ENCODE peak calls at places on chromosomes 5 and 9, in five cellular contexts. G is A549, K is HepG2, I is GM12878, B is K562. L is an unnamed sample.

GRCh38 chr5:98599016-98599415 is 174.4 kb upstream of the RGMB start:
- DNase-seq in K (no peak), B (no peak), G (no peak), I (no peak), L (no peak)

GRCh38 chr5:179192891-179193470 is 132.8 kb downstream of the ZNF354C start:
- DNase-seq in K (no peak), I (no peak), B (no peak), G (no peak), L (peak; percentile 8)

GRCh38 chr5:36915653-36916052 is 39.1 kb downstream of the NIPBL start:
- DNase-seq in K (no peak), G (no peak), B (no peak), I (no peak), L (no peak)

GRCh38 chr5:33850100-33850594 is 41.6 kb downstream of the ADAMTS12 start:
- DNase-seq in B (peak; percentile 25), I (peak; percentile 99), K (peak; percentile 3), G (no peak), L (no peak)

GRCh38 chr9:26361010-26361409 is 531.6 kb downstream of the CAAP1 start:
- DNase-seq in I (no peak), K (no peak), B (no peak), G (no peak), L (no peak)

GRCh38 chr5:93461751-93462150 is 119.3 kb downstream of the NR2F1-AS1 start:
- DNase-seq in G (no peak), I (no peak), K (no peak), B (no peak), L (no peak)

GRCh38 chr5:146828385-146828784 is 50.2 kb downstream of the PPP2R2B start:
- DNase-seq in B (no peak), K (no peak), G (no peak), I (no peak), L (no peak)

GRCh38 chr9:124274228-124274627 is 16.5 kb downstream of the NEK6 start:
- DNase-seq in G (no peak), B (no peak), K (no peak), I (no peak), L (no peak)

GRCh38 chr9:74543145-74543544 is 46.0 kb downstream of the RORB start:
- DNase-seq in B (no peak), K (no peak), G (no peak), I (no peak), L (no peak)

GRCh38 chr5:88770290-88771257 is 112.4 kb downstream of the MEF2C start:
- DNase-seq in G (no peak), I (no peak), K (no peak), B (no peak), L (no peak)

GRCh38 chr9:122015165-122015821 is 77.8 kb downstream of the TTLL11 start:
- DNase-seq in G (no peak), K (no peak), I (no peak), B (no peak), L (no peak)

GRCh38 chr9:127644428-127644827 is 32.4 kb downstream of the STXBP1 start:
- DNase-seq in G (no peak), I (no peak), B (no peak), K (no peak), L (no peak)

GRCh38 chr9:6598249-6598725 is 47.2 kb downstream of the GLDC start:
- DNase-seq in B (no peak), G (no peak), I (peak; percentile 92), K (no peak), L (no peak)

GRCh38 chr5:54603372-54603771 is 85.8 kb downstream of the SNX18 start:
- DNase-seq in B (no peak), G (no peak), I (no peak), K (no peak), L (no peak)

GRCh38 chr5:137308311-137308710 is 190.8 kb downstream of the SPOCK1 start:
- DNase-seq in K (no peak), B (no peak), I (no peak), G (no peak), L (no peak)

GRCh38 chr9:976258-976804 is at the start of gene DMRT3:
- DNase-seq in K (no peak), G (no peak), B (no peak), I (no peak), L (peak; percentile 79)

GRCh38 chr9:35515766-35516165 is 25.9 kb downstream of the RUSC2 start:
- DNase-seq in G (no peak), K (no peak), I (no peak), B (no peak), L (no peak)

GRCh38 chr9:114291886-114292590 is 30.9 kb upstream of the ORM1 start:
- DNase-seq in I (no peak), B (no peak), K (no peak), G (no peak), L (no peak)

GRCh38 chr5:652773-653350 is 40.3 kb downstream of the TPPP start:
- DNase-seq in G (no peak), I (no peak), B (no peak), K (no peak), L (no peak)

GRCh38 chr9:83959061-83959460 is 21.0 kb downstream of the HNRNPK start:
- DNase-seq in I (no peak), G (no peak), B (no peak), K (peak; percentile 69), L (no peak)

GRCh38 chr9:116860509-116861120 is 173.5 kb downstream of the TRIM32 start:
- DNase-seq in K (peak; percentile 49), B (peak; percentile 52), I (no peak), G (peak; percentile 76), L (peak; percentile 87)

GRCh38 chr9:81542490-81542889 is 146.9 kb downstream of the TLE1 start:
- DNase-seq in G (no peak), K (no peak), B (no peak), I (no peak), L (no peak)

GRCh38 chr5:19240150-19240549 is 747.9 kb downstream of the CDH18 start:
- DNase-seq in G (no peak), B (no peak), I (no peak), K (no peak), L (no peak)

GRCh38 chr5:85646641-85647040 is 971.1 kb upstream of the COX7C start:
- DNase-seq in I (no peak), B (peak; percentile 60), K (no peak), G (no peak), L (no peak)

GRCh38 chr9:113463418-113464285 is at the start of gene RGS3:
- DNase-seq in G (peak; percentile 83), I (no peak), K (peak; percentile 66), B (no peak), L (peak; percentile 86)

GRCh38 chr9:95341262-95342011 is 23.9 kb upstream of the FANCC start:
- DNase-seq in I (no peak), K (no peak), G (no peak), B (peak; percentile 39), L (peak; percentile 25)

GRCh38 chr5:57494104-57495098 is 11.8 kb upstream of the ACTBL2 start:
- DNase-seq in I (peak; percentile 45), B (peak; percentile 75), G (peak; percentile 54), K (peak; percentile 13), L (no peak)

GRCh38 chr5:122985006-122985700 is 51.4 kb downstream of the PPIC start:
- DNase-seq in G (no peak), B (no peak), I (no peak), K (peak; percentile 5), L (no peak)

DNA sequence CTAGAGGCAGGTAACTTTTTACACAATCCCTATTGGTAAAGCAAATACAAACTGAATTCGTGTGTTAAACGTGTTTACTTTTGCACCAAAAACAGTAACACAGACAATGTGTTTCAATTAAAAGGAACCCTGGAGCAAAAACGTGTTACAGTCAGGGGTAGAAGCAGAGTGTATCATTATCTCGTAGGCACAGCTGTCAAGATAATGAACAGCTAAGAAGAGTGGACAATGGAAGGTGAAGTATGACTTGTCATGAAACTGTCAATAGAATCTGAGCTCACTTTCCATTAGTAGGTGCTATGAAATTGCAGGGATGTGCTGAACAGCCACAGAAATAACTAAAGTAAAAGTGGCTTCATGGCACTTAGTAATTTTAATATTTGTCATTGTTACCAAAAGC is 1229.8 kb upstream of the WWC1 start:
- DNase-seq in I (no peak), K (no peak), B (no peak), G (no peak), L (no peak)
- TF ChIP-seq ESRRA in I (no peak), K (no peak), B (no peak), G (no peak), L (no peak)

DNA sequence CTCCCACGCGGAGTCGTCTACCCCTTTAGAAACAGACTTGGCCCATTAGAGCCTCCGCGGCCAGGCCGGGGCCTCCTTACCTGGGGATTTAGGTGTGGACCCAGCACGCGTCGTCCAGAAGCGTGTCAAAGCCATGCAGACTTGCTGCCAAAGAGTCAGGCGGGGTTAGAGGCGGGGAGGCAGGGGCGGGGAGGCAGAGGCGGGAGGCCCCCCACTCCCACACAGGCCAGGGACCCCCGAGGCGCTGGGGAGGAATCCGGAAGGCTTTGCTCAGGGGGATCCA is 47.1 kb downstream of the HABP4 start:
- DNase-seq in B (no peak), K (no peak), G (no peak), I (no peak), L (no peak)
- TF ChIP-seq ESRRA in B (no peak), K (no peak), G (no peak), I (no peak), L (no peak)

DNA sequence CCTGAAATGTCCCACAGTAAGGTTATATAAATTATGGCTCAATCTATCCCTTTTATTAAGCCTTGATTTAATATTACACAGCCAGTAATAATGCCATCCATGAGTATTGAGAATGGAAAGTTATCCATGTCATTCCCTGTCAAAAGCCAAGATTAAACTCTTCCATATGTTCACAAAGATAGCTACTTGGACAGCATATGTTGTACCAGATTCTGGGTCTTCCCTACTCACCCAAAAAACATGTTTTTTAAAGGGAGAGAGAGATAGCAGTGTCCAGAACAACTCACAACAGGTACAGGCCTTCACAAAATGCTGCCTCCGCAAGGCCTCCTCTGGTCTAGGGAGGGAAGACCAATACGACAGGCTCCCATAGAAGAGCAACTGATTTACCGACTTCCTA is 15.4 kb downstream of the CDK5RAP2 start:
- DNase-seq in G (no peak), I (no peak), K (no peak), B (no peak), L (no peak)
- TF ChIP-seq ESRRA in G (no peak), I (no peak), K (no peak), B (no peak), L (no peak)

GRCh38 chr9:84974790-84975189 is 305.3 kb downstream of the NTRK2 start:
- DNase-seq in B (no peak), K (no peak), I (no peak), G (no peak), L (no peak)
- TF ChIP-seq ESRRA in B (no peak), K (no peak), I (no peak), G (no peak), L (no peak)